ENCODE peak calls at places on chromosomes 13 and 19, in ten cellular contexts. A is A549, J is SK-N-SH, N is GM06990, P is testis, U is lower leg skin, V is progenitor cell of endocrine pancreas, M is nephron progenitor cell, G is astrocyte of the spinal cord, X is mucosa of descending colon. Y is an unnamed sample.

GRCh38 chr13:28387740-28388501 is 107.0 kb downstream of the FLT1 start:
- DNase-seq in G (no peak), U (no peak), V (no peak), A (no peak), P (no peak), X (no peak), N (no peak), J (no peak), M (no peak), Y (no peak)

GRCh38 chr19:11437955-11438354 is 2.5 kb downstream of the PRKCSH start:
- DNase-seq in P (no peak), U (no peak), A (no peak), X (no peak), G (no peak), M (no peak), V (no peak), J (no peak), N (no peak), Y (no peak)

GRCh38 chr19:8126511-8126910 is 22.9 kb downstream of the FBN3 start:
- DNase-seq in U (no peak), A (no peak), P (no peak), X (no peak), N (no peak), G (no peak), M (no peak), V (no peak), J (no peak), Y (no peak)

GRCh38 chr13:33615436-33615835 is 202.5 kb upstream of the RFC3 start:
- DNase-seq in J (peak; percentile 27), X (no peak), A (no peak), U (no peak), M (no peak), V (no peak), G (no peak), P (no peak), N (no peak), Y (no peak)

GRCh38 chr19:464146-464545 is 3.3 kb upstream of the SHC2 start:
- DNase-seq in J (no peak), X (no peak), M (no peak), V (no peak), P (no peak), G (no peak), N (no peak), A (no peak), U (no peak), Y (no peak)

GRCh38 chr19:17337675-17338439 is 504 bp downstream of the GTPBP3 start:
- DNase-seq in A (no peak), M (peak; percentile 53), N (peak; percentile 77), X (peak; percentile 65), G (no peak), P (no peak), J (peak; percentile 62), U (no peak), V (no peak), Y (no peak)

GRCh38 chr13:30113983-30114491 is 193.3 kb downstream of the KATNAL1 start:
- DNase-seq in G (no peak), X (peak; percentile 51), U (no peak), P (peak; percentile 38), M (peak; percentile 32), N (no peak), J (no peak), A (no peak), V (no peak), Y (no peak)

GRCh38 chr19:49058592-49058991 is 1.0 kb upstream of the CGB7 start:
- DNase-seq in P (no peak), U (no peak), V (no peak), N (no peak), X (no peak), M (no peak), A (no peak), J (peak; percentile 66), G (peak; percentile 35), Y (no peak)

GRCh38 chr13:110575322-110576069 is 14.0 kb upstream of the RAB20 start:
- DNase-seq in U (no peak), G (no peak), V (no peak), J (peak; percentile 44), X (no peak), N (peak; percentile 72), A (no peak), P (peak; percentile 52), M (peak; percentile 34), Y (peak; percentile 72)
- TF ChIP-seq CTCF in U (no peak), G (no peak), V (no peak), J (no peak), X (no peak), N (no peak), A (no peak), P (no peak), M (no peak), Y (no peak)

GRCh38 chr19:4278010-4278409 is 1.1 kb upstream of the SHD start:
- DNase-seq in V (no peak), A (no peak), N (no peak), J (no peak), M (no peak), X (no peak), G (no peak), P (no peak), U (no peak), Y (peak; percentile 52)

GRCh38 chr19:4278460-4278901 is 585 bp upstream of the SHD start:
- DNase-seq in J (peak; percentile 91), A (no peak), N (no peak), G (no peak), X (no peak), M (no peak), U (no peak), V (no peak), P (no peak), Y (peak; percentile 84)

GRCh38 chr19:4277051-4277700 is 1.9 kb upstream of the SHD start:
- DNase-seq in M (no peak), V (no peak), G (no peak), X (no peak), A (no peak), J (peak; percentile 69), P (no peak), N (no peak), U (no peak), Y (peak; percentile 43)

GRCh38 chr19:4278926-4279529 is at the start of gene SHD:
- DNase-seq in X (no peak), J (peak; percentile 92), N (no peak), P (no peak), G (no peak), V (no peak), A (no peak), U (no peak), M (peak; percentile 70), Y (peak; percentile 87)

DNA sequence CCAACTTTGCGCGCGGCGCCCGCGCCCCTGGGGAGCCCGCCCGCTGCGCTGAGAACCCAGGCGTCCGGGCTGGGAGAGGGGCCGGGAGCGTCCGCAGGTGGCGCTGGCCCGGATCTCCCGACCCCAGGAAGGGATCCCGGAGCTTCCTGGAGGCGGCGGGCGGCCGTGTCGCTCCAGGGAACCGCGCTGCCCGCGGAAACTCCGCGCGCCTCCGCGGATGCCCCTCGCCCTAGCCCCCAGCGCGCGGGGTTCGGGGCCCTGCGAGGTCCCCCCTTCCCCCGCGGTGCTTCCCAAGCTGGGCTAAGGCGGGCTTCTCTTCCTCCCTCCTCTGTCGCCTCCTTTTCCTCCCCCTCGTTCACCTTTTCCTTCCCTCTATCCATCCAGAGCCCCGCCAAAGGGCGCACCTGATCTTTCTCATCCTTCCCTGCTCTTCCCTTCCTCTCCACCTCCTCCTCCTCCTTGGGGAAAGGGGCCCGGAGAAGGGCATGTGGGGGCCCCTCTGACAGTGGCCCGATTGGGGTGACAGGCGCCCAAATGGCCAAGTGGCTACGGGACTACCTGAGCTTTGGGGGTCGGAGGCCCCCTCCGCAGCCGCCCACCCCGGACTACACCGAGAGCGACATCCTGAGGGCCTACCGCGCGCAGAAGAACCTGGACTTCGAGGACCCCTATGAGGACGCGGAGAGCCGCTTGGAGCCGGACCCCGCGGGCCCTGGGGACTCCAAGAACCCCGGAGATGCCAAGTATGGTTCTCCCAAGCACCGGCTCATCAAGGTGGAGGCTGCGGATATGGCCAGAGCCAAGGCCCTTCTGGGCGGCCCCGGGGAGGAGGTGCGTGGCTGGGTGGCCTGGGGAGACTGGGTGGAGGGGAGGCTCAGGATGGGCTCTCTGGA is 710 bp downstream of the SHD start:
- DNase-seq in J (peak; percentile 61), V (no peak), P (no peak), M (no peak), U (no peak), N (no peak), X (no peak), A (no peak), G (no peak), Y (peak; percentile 40)
- TF ChIP-seq CTCF in J (no peak), V (no peak), P (no peak), M (no peak), U (no peak), N (no peak), X (no peak), A (no peak), G (no peak), Y (no peak)

GRCh38 chr13:100436099-100436498 is 152.5 kb downstream of the GGACT start:
- DNase-seq in A (no peak), V (no peak), J (no peak), G (no peak), M (no peak), X (no peak), N (no peak), U (no peak), P (peak; percentile 36), Y (no peak)

GRCh38 chr13:100438059-100438788 is 150.4 kb downstream of the GGACT start:
- DNase-seq in P (no peak), J (no peak), V (no peak), G (no peak), M (no peak), N (no peak), U (no peak), A (no peak), X (no peak), Y (no peak)

GRCh38 chr13:100442095-100442832 is 146.3 kb downstream of the GGACT start:
- DNase-seq in M (no peak), X (no peak), V (no peak), A (no peak), N (no peak), J (no peak), P (peak; percentile 35), U (no peak), G (no peak), Y (no peak)

GRCh38 chr13:100440756-100441421 is 147.7 kb downstream of the GGACT start:
- DNase-seq in N (no peak), X (no peak), V (no peak), U (no peak), A (no peak), M (no peak), J (no peak), P (no peak), G (peak; percentile 65), Y (no peak)

DNA sequence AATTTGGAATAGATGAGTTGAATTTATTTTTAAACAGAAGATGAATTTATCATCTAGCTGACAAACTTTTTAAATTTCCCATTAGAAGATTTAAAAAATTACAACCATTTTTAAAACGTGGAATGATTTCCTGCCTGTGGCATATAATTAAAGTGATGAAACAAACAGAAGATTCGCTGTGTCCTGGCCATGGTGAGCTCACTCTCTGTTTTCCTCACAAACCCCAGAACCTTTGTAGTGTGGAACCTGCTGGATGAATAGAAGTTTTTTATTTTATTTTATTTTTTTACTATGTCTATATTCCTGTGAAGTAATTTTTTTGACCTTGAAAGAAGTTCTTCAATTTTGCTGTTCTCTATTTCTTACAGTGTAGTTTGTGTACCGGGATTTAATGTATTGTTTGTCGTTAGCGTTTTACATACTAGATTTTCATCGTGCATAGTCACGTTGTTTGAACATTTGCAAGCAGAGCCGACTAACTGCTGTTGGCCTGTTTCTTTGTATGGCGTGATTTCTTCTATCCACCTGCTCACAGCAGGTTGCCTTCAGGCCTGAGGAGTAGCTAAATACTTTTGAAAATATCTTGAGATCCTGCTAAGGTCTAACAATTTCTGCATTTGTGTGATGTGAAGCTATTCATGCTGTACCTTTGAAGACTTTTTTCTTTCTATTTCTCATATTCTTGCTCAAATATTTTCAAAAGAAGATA is 149.2 kb downstream of the GGACT start:
- DNase-seq in V (no peak), J (no peak), M (no peak), P (no peak), X (no peak), N (no peak), U (no peak), A (no peak), G (no peak), Y (no peak)
- TF ChIP-seq CTCF in V (no peak), J (no peak), M (no peak), P (no peak), X (no peak), N (no peak), U (no peak), A (no peak), G (no peak), Y (no peak)

DNA sequence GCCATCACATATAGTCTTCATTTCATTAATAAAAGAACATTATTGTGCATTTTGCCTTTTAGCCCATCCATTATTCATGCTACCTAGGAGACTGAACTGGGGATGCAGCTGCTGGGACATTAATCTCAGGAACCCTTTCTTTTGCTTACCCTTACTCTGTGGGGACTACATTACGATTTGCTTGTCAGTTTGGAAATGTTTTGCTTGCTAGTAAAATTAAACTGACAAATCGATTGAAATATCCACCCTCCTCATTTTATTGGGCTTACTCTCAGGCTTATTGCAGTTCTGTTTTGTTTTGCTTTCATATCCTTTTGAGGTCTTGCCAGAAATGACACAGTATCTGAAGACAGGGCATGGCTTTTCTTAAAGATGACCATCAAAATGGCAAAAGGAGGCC is 305.2 kb upstream of the MAB21L1 start:
- DNase-seq in P (no peak), J (no peak), N (no peak), X (no peak), V (no peak), U (no peak), A (no peak), G (no peak), M (no peak), Y (no peak)
- TF ChIP-seq CTCF in P (no peak), J (no peak), N (no peak), X (no peak), V (no peak), U (no peak), A (no peak), G (no peak), M (no peak), Y (no peak)